ENCODE peak calls at places on chromosome 17, in six cellular contexts. L is NB4, I is 8988T, D is cardiac fibroblast, T is left ventricle myocardium inferior, Q is NCI-H1092. G is an unnamed sample.

GRCh38 chr17:28189667-28190066 is 129.3 kb upstream of the TMEM97 start:
- DNase-seq in D (peak), L (no peak), I (no peak), T (no peak), Q (no peak), G (no peak)

GRCh38 chr17:55462711-55463110 is 41.1 kb upstream of the MMD start:
- DNase-seq in T (no peak), Q (no peak), I (no peak), L (no peak), D (no peak), G (no peak)

GRCh38 chr17:75295220-75296158 is 6.3 kb upstream of the SLC25A19 start:
- DNase-seq in L (peak), D (no peak), I (no peak), Q (no peak), T (no peak), G (no peak)

GRCh38 chr17:45965741-45966140 is 33.3 kb upstream of the STH start:
- DNase-seq in T (no peak), L (no peak), D (no peak), I (no peak), Q (no peak), G (no peak)

GRCh38 chr17:56887552-56888467 is 26.0 kb downstream of the TRIM25 start:
- DNase-seq in D (no peak), Q (no peak), I (no peak), L (no peak), T (no peak), G (no peak)

GRCh38 chr17:66904760-66905637 is 59.5 kb upstream of the CACNG4 start:
- DNase-seq in D (peak), L (no peak), T (peak), I (no peak), Q (peak), G (no peak)

GRCh38 chr17:40167685-40168261 is 9.5 kb upstream of the RAPGEFL1 start:
- DNase-seq in L (no peak), T (no peak), D (no peak), I (no peak), Q (no peak), G (no peak)

GRCh38 chr17:17275991-17276390 is 5.1 kb downstream of the COPS3 start:
- DNase-seq in T (no peak), Q (no peak), I (no peak), D (no peak), L (no peak), G (no peak)

GRCh38 chr17:49901460-49902331 is 53.8 kb upstream of the TAC4 start:
- DNase-seq in D (no peak), T (no peak), I (no peak), L (peak), Q (no peak), G (no peak)

GRCh38 chr17:39618252-39618913 is 8.4 kb upstream of the PPP1R1B start:
- DNase-seq in Q (no peak), L (peak), T (no peak), D (no peak), I (no peak), G (no peak)

GRCh38 chr17:59783221-59784016 is 76.0 kb downstream of the VMP1 start:
- DNase-seq in I (no peak), D (peak), T (no peak), Q (no peak), L (peak), G (no peak)

GRCh38 chr17:19281161-19281560 is 44.0 kb downstream of the EPN2 start:
- DNase-seq in I (no peak), D (peak), Q (no peak), L (no peak), T (no peak), G (no peak)

GRCh38 chr17:49873466-49873865 is 25.6 kb upstream of the TAC4 start:
- DNase-seq in L (no peak), Q (no peak), I (no peak), D (no peak), T (no peak), G (no peak)

G was measured in NCI-H1417 treated with DMSO at 0.1 percent for 48 hours.